ENCODE peak calls at places on chromosomes 7 and 10, in seven cellular contexts. H is Panc1, Q is left lung, M is thoracic aorta, D is thyroid gland, O is heart right ventricle, C is cardiac muscle cell. X is an unnamed sample. For H3K4me1, the result is how much of the 10 kb centered on the place peaks cover.

GRCh38 chr7:74173491-74173865 is 678 bp upstream of the EIF4H start:
- DNase-seq in M (no peak), O (no peak), H (no peak), D (no peak), C (no peak), Q (no peak), X (no peak)

GRCh38 chr7:66321283-66321682 is 116.1 kb downstream of the TPST1 start:
- DNase-seq in O (no peak), Q (no peak), C (no peak), D (no peak), M (no peak), H (no peak), X (no peak)

GRCh38 chr7:29091121-29091601 is 55.2 kb downstream of the CPVL start:
- DNase-seq in Q (peak), D (no peak), C (peak), H (no peak), M (no peak), O (peak), X (no peak)

GRCh38 chr10:59781511-59781910 is 28.3 kb upstream of the MRLN start:
- DNase-seq in D (no peak), M (no peak), Q (no peak), C (no peak), O (no peak), H (no peak), X (no peak)

GRCh38 chr7:112792431-112792830 is 2.2 kb upstream of the TMEM168 start:
- DNase-seq in H (no peak), C (no peak), D (no peak), M (no peak), O (no peak), Q (no peak), X (no peak)

GRCh38 chr10:6171891-6172354 is 30.8 kb upstream of the PFKFB3 start:
- DNase-seq in C (peak), D (no peak), Q (peak), H (no peak), M (peak), O (peak), X (no peak)

GRCh38 chr7:128091106-128091505 is 59.9 kb upstream of the LRRC4 start:
- DNase-seq in O (no peak), D (no peak), H (no peak), Q (no peak), M (no peak), C (no peak), X (no peak)

GRCh38 chr10:11255796-11256444 is 238.2 kb downstream of the CELF2 start:
- DNase-seq in M (no peak), H (no peak), C (no peak), Q (no peak), O (peak), D (no peak), X (no peak)

GRCh38 chr10:93437946-93438795 is 44.0 kb downstream of the MYOF start:
- DNase-seq in H (no peak), O (no peak), M (no peak), C (peak), D (no peak), Q (no peak), X (no peak)

GRCh38 chr7:801940-802364 is 30.3 kb upstream of the SUN1 start:
- DNase-seq in M (no peak), H (no peak), D (peak), Q (peak), C (no peak), O (peak), X (no peak)

GRCh38 chr7:111752022-111752582 is 189.8 kb upstream of the IMMP2L start:
- DNase-seq in D (peak), O (peak), Q (peak), H (no peak), M (no peak), C (peak), X (peak)

GRCh38 chr10:69801094-69801433 is 642 bp upstream of the COL13A1 start:
- DNase-seq in O (peak), D (peak), C (peak), M (no peak), Q (peak), H (no peak), X (no peak)

GRCh38 chr10:65622608-65623007 is 1303.2 kb upstream of the LRRTM3 start:
- DNase-seq in M (no peak), C (no peak), Q (no peak), D (no peak), H (no peak), O (no peak), X (no peak)

GRCh38 chr10:79147306-79147705 is 78.5 kb downstream of the ZMIZ1 start:
- DNase-seq in D (peak), C (no peak), H (no peak), Q (no peak), O (no peak), M (no peak), X (no peak)
- H3K4me1 ChIP-seq in D (half or more), C (half or more), H (under half), Q (half or more), O (half or more), M (under half), X (half or more)

GRCh38 chr10:28570598-28570997 is 37.7 kb downstream of the WAC start:
- DNase-seq in M (no peak), O (no peak), C (no peak), H (no peak), Q (no peak), D (no peak), X (no peak)

GRCh38 chr10:28564905-28565304 is 32.0 kb downstream of the WAC start:
- DNase-seq in C (peak), M (no peak), H (no peak), Q (no peak), D (no peak), O (no peak), X (no peak)

GRCh38 chr10:28571265-28571664 is 38.3 kb downstream of the WAC start:
- DNase-seq in O (no peak), C (no peak), Q (no peak), M (no peak), D (no peak), H (no peak), X (no peak)

GRCh38 chr10:28569506-28570159 is 36.7 kb downstream of the WAC start:
- DNase-seq in C (peak), M (no peak), H (no peak), Q (no peak), O (no peak), D (no peak), X (no peak)

DNA sequence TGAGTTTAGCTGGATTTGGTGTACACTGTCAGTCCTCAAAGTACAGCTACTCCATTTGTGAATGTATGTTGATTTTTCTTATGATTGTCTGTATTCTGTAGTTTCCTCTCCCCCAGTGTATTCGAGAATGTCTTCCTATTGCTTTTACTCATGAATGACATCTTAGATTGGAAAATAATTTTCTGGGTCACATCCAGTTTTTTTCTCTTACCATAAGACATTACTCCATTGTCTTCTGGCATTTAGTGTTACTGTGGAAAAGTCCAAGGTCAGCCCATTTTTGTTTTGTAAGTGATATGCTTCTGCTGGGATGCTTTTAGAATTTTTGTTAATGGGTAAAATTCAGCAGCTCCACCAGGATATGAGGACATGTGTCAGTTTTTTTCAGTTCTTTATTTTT is 33.5 kb downstream of the WAC start:
- DNase-seq in D (no peak), M (no peak), C (peak), H (no peak), Q (no peak), O (no peak), X (no peak)
- H3K4me1 ChIP-seq in D (under half), M (under half), C (half or more), H (under half), Q (half or more), O (half or more), X (half or more)

DNA sequence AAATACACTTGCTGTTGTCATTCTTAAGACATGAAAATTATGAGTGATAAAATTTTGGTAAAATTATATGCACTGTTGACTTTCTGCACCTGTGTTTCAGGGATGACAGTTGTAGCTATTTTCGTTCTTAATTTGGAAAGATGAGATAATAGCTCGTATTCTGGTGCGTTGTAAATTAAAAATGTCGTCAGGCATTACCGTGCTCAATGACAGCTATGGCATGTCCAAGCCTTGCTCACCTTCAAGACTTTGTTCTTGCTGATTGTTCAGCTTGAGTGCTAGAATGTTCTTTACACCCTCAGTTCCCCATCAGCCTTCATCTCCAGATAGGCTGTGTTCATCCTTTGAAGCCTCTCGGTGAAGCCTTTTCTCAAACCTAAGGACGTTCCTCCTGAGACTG is 21.5 kb downstream of the TRRAP start:
- DNase-seq in H (no peak), Q (no peak), D (no peak), O (no peak), M (no peak), C (no peak), X (no peak)
- H3K4me1 ChIP-seq in H (under half), Q (under half), D (under half), O (under half), M (under half), C (under half), X (under half)

GRCh38 chr7:129264534-129264933 is 39.7 kb downstream of the AHCYL2 start:
- DNase-seq in O (no peak), C (no peak), M (no peak), D (no peak), H (no peak), Q (no peak), X (no peak)

GRCh38 chr7:129258649-129259389 is 34.0 kb downstream of the AHCYL2 start:
- DNase-seq in Q (no peak), M (no peak), H (no peak), C (no peak), O (no peak), D (peak), X (peak)

GRCh38 chr7:129263168-129263567 is 38.3 kb downstream of the AHCYL2 start:
- DNase-seq in D (no peak), H (no peak), C (no peak), O (no peak), Q (no peak), M (no peak), X (no peak)

GRCh38 chr7:129265328-129265727 is 40.5 kb downstream of the AHCYL2 start:
- DNase-seq in Q (no peak), D (no peak), H (no peak), C (no peak), M (no peak), O (no peak), X (no peak)

DNA sequence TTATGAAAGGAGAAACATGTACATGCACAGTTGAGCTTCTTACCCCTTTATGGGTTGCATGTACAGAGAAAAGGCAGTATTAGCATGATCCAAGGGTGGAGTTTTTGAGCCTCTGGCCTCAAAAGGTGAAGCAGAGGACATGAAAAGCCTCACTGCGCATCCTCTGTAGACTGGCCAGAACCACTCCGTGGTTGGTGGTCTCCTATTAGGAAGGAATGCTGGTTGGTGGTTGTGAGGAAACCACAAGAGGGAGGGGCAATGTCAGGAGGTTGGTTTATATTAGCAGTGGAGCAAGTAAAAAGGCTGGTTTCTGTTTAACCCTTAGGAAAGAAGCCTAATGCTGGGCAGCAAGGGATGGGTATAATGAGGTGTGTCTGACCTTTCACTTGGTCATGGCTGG is 37.5 kb downstream of the AHCYL2 start:
- DNase-seq in D (no peak), Q (no peak), H (no peak), C (no peak), M (no peak), O (no peak), X (no peak)
- H3K4me1 ChIP-seq in D (under half), Q (under half), H (under half), C (under half), M (under half), O (under half), X (under half)

DNA sequence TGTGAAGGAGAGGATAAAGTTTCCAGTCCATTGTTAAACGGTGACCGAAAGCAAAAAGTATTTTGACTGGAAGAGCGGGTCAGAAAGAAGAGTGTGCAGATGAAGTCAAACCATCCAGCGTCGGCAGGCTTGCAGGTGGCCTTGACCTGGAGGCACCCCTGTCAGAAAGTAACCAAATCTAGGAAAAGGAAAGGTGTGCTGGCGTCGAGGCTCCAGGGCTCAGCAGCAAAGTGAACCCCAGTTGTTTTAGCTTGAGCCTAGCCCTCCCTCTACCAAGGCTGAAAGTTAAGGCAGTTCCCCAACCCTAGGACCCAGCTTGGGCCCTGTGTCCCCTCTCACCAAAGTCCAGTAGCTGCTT is 512 bp downstream of the PDK4 start:
- DNase-seq in O (no peak), M (no peak), D (no peak), Q (no peak), C (peak), H (no peak), X (no peak)
- H3K4me1 ChIP-seq in O (half or more), M (under half), D (under half), Q (half or more), C (under half), H (under half), X (under half)

GRCh38 chr7:22715969-22716368 is 11.0 kb upstream of the IL6 start:
- DNase-seq in O (no peak), H (no peak), M (no peak), C (no peak), D (no peak), Q (no peak), X (no peak)
- H3K4me1 ChIP-seq in O (under half), H (under half), M (under half), C (under half), D (under half), Q (under half), X (under half)

GRCh38 chr7:69746383-69746782 is 148.1 kb downstream of the AUTS2 start:
- DNase-seq in M (no peak), D (no peak), H (no peak), O (no peak), C (no peak), Q (no peak), X (no peak)

GRCh38 chr7:69739906-69740545 is 141.8 kb downstream of the AUTS2 start:
- DNase-seq in D (peak), H (no peak), C (peak), M (no peak), O (peak), Q (no peak), X (peak)

GRCh38 chr7:69747144-69747543 is 148.9 kb downstream of the AUTS2 start:
- DNase-seq in H (no peak), M (no peak), Q (no peak), D (no peak), C (no peak), O (no peak), X (no peak)

GRCh38 chr7:69742237-69742636 is 144.0 kb downstream of the AUTS2 start:
- DNase-seq in D (no peak), Q (no peak), O (no peak), H (no peak), M (no peak), C (no peak), X (no peak)

GRCh38 chr7:69743436-69743835 is 145.2 kb downstream of the AUTS2 start:
- DNase-seq in O (no peak), Q (no peak), H (no peak), D (no peak), C (no peak), M (no peak), X (no peak)
- H3K4me1 ChIP-seq in O (under half), Q (under half), H (under half), D (under half), C (under half), M (under half), X (under half)

GRCh38 chr10:119418401-119418800 is 124.1 kb downstream of the RGS10 start:
- DNase-seq in Q (no peak), O (no peak), M (no peak), C (no peak), D (no peak), H (no peak), X (no peak)
- H3K4me1 ChIP-seq in Q (under half), O (half or more), M (under half), C (under half), D (under half), H (under half), X (under half)

GRCh38 chr10:43404675-43405221 is 4.2 kb downstream of the HNRNPF start:
- DNase-seq in M (no peak), Q (no peak), O (no peak), D (no peak), C (no peak), H (no peak), X (peak)
- H3K4me1 ChIP-seq in M (under half), Q (half or more), O (half or more), D (under half), C (under half), H (under half), X (half or more)

GRCh38 chr10:22610595-22610994 is 103.8 kb downstream of the PIP4K2A start:
- DNase-seq in D (no peak), Q (no peak), H (no peak), M (no peak), O (no peak), C (no peak), X (no peak)
- H3K4me1 ChIP-seq in D (under half), Q (half or more), H (under half), M (under half), O (under half), C (under half), X (half or more)

X was measured in CD4-positive, CD25-positive, alpha-beta regulatory T cell.